ENCODE peak calls at places on chromosomes 12 and 14, in ten cellular contexts. P is astrocyte of the spinal cord, O is neural progenitor cell, K is NCI-H524, I is NCI-H2171 treated with DMSO at 0.1 percent for 48 hours, F is progenitor cell of endocrine pancreas, D is memory B cell, W is activated T-cell treated with anti-CD3 and anti-CD28 coated beads for 1 hour, J is hepatocyte, Q is neural crest cell. H is an unnamed sample.

GRCh38 chr14:79699206-79699605 is 512.1 kb downstream of the DIO2 start:
- DNase-seq in P (no peak), O (no peak), K (no peak), I (no peak), F (no peak), D (no peak), W (no peak), J (no peak), Q (no peak), H (no peak)

GRCh38 chr14:72775923-72776554 is 117.9 kb downstream of the DPF3 start:
- DNase-seq in P (no peak), O (no peak), K (no peak), I (no peak), F (no peak), D (no peak), W (no peak), J (no peak), Q (no peak), H (no peak)

GRCh38 chr14:99891900-99892299 is 98.7 kb downstream of the EML1 start:
- DNase-seq in P (no peak), O (no peak), K (no peak), I (no peak), F (no peak), D (no peak), W (no peak), J (no peak), Q (no peak), H (no peak)

GRCh38 chr12:124545508-124546418 is 21.6 kb downstream of the NCOR2 start:
- DNase-seq in P (peak), O (no peak), K (no peak), I (no peak), F (no peak), D (no peak), W (no peak), J (no peak), Q (no peak), H (peak)

GRCh38 chr12:3218150-3218845 is 141.1 kb downstream of the TSPAN9 start:
- DNase-seq in P (peak), O (no peak), K (peak), I (peak), F (no peak), D (no peak), W (no peak), J (peak), Q (no peak), H (no peak)

GRCh38 chr14:20503905-20504304 is 1.4 kb upstream of the RNASE10 start:
- DNase-seq in P (no peak), O (no peak), K (no peak), I (no peak), F (no peak), D (no peak), W (no peak), J (no peak), Q (no peak), H (no peak)

GRCh38 chr12:71756054-71756675 is 1.5 kb downstream of the RAB21 start:
- DNase-seq in P (no peak), O (no peak), K (no peak), I (no peak), F (no peak), D (no peak), W (no peak), J (no peak), Q (no peak), H (no peak)

GRCh38 chr12:68352067-68352466 is 19.9 kb upstream of the MDM1 start:
- DNase-seq in P (no peak), O (no peak), K (peak), I (no peak), F (no peak), D (no peak), W (no peak), J (no peak), Q (no peak), H (no peak)

GRCh38 chr12:106605254-106605653 is 22.4 kb downstream of the RFX4 start:
- DNase-seq in P (no peak), O (no peak), K (no peak), I (no peak), F (no peak), D (no peak), W (no peak), J (no peak), Q (no peak), H (no peak)

GRCh38 chr14:23564876-23565275 is 2.7 kb downstream of the AP1G2 start:
- DNase-seq in P (no peak), O (no peak), K (no peak), I (no peak), F (no peak), D (no peak), W (no peak), J (no peak), Q (no peak), H (no peak)

GRCh38 chr12:19630536-19630935 is 191.2 kb downstream of the AEBP2 start:
- DNase-seq in P (no peak), O (no peak), K (no peak), I (no peak), F (no peak), D (no peak), W (no peak), J (no peak), Q (no peak), H (no peak)

GRCh38 chr12:91732086-91732485 is 413.6 kb downstream of the BTG1 start:
- DNase-seq in P (peak), O (no peak), K (no peak), I (no peak), F (no peak), D (no peak), W (no peak), J (no peak), Q (no peak), H (no peak)

GRCh38 chr14:80364274-80364673 is 153.0 kb upstream of the DIO2 start:
- DNase-seq in P (peak), O (peak), K (peak), I (peak), F (no peak), D (no peak), W (no peak), J (peak), Q (no peak), H (no peak)

GRCh38 chr12:94262228-94263010 is 114.0 kb downstream of the PLXNC1 start:
- DNase-seq in P (peak), O (no peak), K (peak), I (peak), F (no peak), D (peak), W (peak), J (peak), Q (no peak), H (peak)

GRCh38 chr12:108884116-108885012 is 4.5 kb downstream of the DAO start:
- DNase-seq in P (no peak), O (peak), K (peak), I (peak), F (no peak), D (peak), W (peak), J (peak), Q (peak), H (peak)

GRCh38 chr14:54483848-54484247 is 4.9 kb downstream of the GMFB start:
- DNase-seq in P (no peak), O (no peak), K (no peak), I (no peak), F (no peak), D (no peak), W (no peak), J (no peak), Q (no peak), H (no peak)

GRCh38 chr12:121279507-121279915 is 17.0 kb downstream of the CAMKK2 start:
- DNase-seq in P (no peak), O (no peak), K (no peak), I (no peak), F (no peak), D (no peak), W (no peak), J (no peak), Q (no peak), H (no peak)

GRCh38 chr12:114780746-114781399 is 96.9 kb upstream of the TBX3 start:
- DNase-seq in P (no peak), O (no peak), K (no peak), I (no peak), F (no peak), D (no peak), W (no peak), J (no peak), Q (no peak), H (no peak)

GRCh38 chr14:92014014-92014413 is 25.8 kb downstream of the TRIP11 start:
- DNase-seq in P (no peak), O (no peak), K (no peak), I (no peak), F (no peak), D (no peak), W (no peak), J (no peak), Q (no peak), H (no peak)

GRCh38 chr12:61414470-61414869 is 845.7 kb upstream of the USP15 start:
- DNase-seq in P (no peak), O (no peak), K (no peak), I (no peak), F (no peak), D (no peak), W (no peak), J (no peak), Q (no peak), H (no peak)

GRCh38 chr12:34338751-34339150 is 316.5 kb downstream of the ALG10 start:
- DNase-seq in P (no peak), O (no peak), K (no peak), I (no peak), F (no peak), D (no peak), W (no peak), J (no peak), Q (no peak), H (no peak)

GRCh38 chr14:63673255-63673654 is 31.6 kb upstream of the WDR89 start:
- DNase-seq in P (no peak), O (no peak), K (no peak), I (no peak), F (no peak), D (no peak), W (no peak), J (no peak), Q (no peak), H (no peak)

GRCh38 chr12:101881228-101881627 is 3.8 kb downstream of the DRAM1 start:
- DNase-seq in P (no peak), O (no peak), K (no peak), I (no peak), F (no peak), D (no peak), W (no peak), J (no peak), Q (no peak), H (no peak)

GRCh38 chr14:86038401-86038985 is 508.5 kb downstream of the FLRT2 start:
- DNase-seq in P (peak), O (peak), K (peak), I (peak), F (peak), D (peak), W (peak), J (peak), Q (peak), H (peak)

GRCh38 chr12:57110189-57111045 is 745 bp downstream of the STAT6 start:
- DNase-seq in P (no peak), O (peak), K (no peak), I (no peak), F (peak), D (peak), W (peak), J (peak), Q (peak), H (peak)

GRCh38 chr12:57763881-57764661 is 2.8 kb downstream of the CYP27B1 start:
- DNase-seq in P (no peak), O (no peak), K (no peak), I (no peak), F (no peak), D (no peak), W (no peak), J (no peak), Q (no peak), H (no peak)

GRCh38 chr14:91321131-91321530 is 76.6 kb upstream of the GPR68 start:
- DNase-seq in P (no peak), O (no peak), K (no peak), I (no peak), F (no peak), D (no peak), W (no peak), J (no peak), Q (no peak), H (no peak)

GRCh38 chr14:75232597-75232996 is 46.0 kb upstream of the FOS start:
- DNase-seq in P (no peak), O (no peak), K (no peak), I (no peak), F (no peak), D (no peak), W (peak), J (no peak), Q (no peak), H (no peak)

GRCh38 chr12:60194682-60195081 is 598.9 kb downstream of the SLC16A7 start:
- DNase-seq in P (peak), O (no peak), K (no peak), I (no peak), F (no peak), D (no peak), W (no peak), J (no peak), Q (no peak), H (no peak)

GRCh38 chr12:86713121-86713520 is 456.9 kb upstream of the MGAT4C start:
- DNase-seq in P (no peak), O (no peak), K (no peak), I (no peak), F (no peak), D (no peak), W (no peak), J (no peak), Q (no peak), H (no peak)

GRCh38 chr12:40762072-40762471 is 69.8 kb downstream of the CNTN1 start:
- DNase-seq in P (no peak), O (no peak), K (no peak), I (no peak), F (no peak), D (no peak), W (no peak), J (no peak), Q (no peak), H (no peak)

GRCh38 chr14:61229475-61229888 is 51.7 kb downstream of the TMEM30B start:
- DNase-seq in P (no peak), O (peak), K (peak), I (peak), F (no peak), D (no peak), W (no peak), J (no peak), Q (no peak), H (no peak)

GRCh38 chr12:100348657-100349454 is 8.0 kb upstream of the SLC17A8 start:
- DNase-seq in P (peak), O (peak), K (peak), I (peak), F (no peak), D (no peak), W (no peak), J (peak), Q (no peak), H (no peak)

GRCh38 chr14:90642239-90642717 is 174.0 kb downstream of the TTC7B start:
- DNase-seq in P (peak), O (peak), K (no peak), I (no peak), F (no peak), D (no peak), W (no peak), J (peak), Q (peak), H (no peak)

GRCh38 chr12:24764712-24765111 is 184.2 kb downstream of the BCAT1 start:
- DNase-seq in P (no peak), O (no peak), K (no peak), I (no peak), F (no peak), D (no peak), W (no peak), J (no peak), Q (no peak), H (no peak)

GRCh38 chr14:87615822-87616679 is 376.9 kb downstream of the GALC start:
- DNase-seq in P (peak), O (peak), K (peak), I (peak), F (peak), D (no peak), W (peak), J (peak), Q (peak), H (peak)

GRCh38 chr12:132772551-132772950 is 10.9 kb upstream of the ANKLE2 start:
- DNase-seq in P (no peak), O (no peak), K (no peak), I (no peak), F (no peak), D (peak), W (no peak), J (no peak), Q (no peak), H (no peak)

GRCh38 chr14:74568896-74569295 is 43.1 kb downstream of the LTBP2 start:
- DNase-seq in P (no peak), O (no peak), K (no peak), I (no peak), F (no peak), D (no peak), W (no peak), J (no peak), Q (no peak), H (no peak)

GRCh38 chr14:50830932-50831703 is at the start of gene NIN:
- DNase-seq in P (peak), O (peak), K (peak), I (peak), F (peak), D (peak), W (peak), J (peak), Q (peak), H (peak)

H was measured in activated naive CD8-positive, alpha-beta T cell treated with anti-CD3 and anti-CD28 coated beads, Interleukin-2, amount 50 U/mL, for 24 hours.